ENCODE peak calls at places on chromosomes 6 and 20, in ten cellular contexts. Z is fibroblast of mammary gland, T is psoas muscle, U is HCT116, J is hepatocyte, O is ascending aorta, E is choroid plexus epithelial cell, R is spleen, H is Panc1, S is cardiac fibroblast. N is an unnamed sample.

GRCh38 chr20:59824711-59825562 is 108.5 kb downstream of the SYCP2 start:
- DNase-seq in T (no peak), J (no peak), S (no peak), E (no peak), H (no peak), Z (no peak), U (no peak), R (peak), O (no peak), N (no peak)

GRCh38 chr6:48069280-48069679 is 41.7 kb downstream of the PTCHD4 start:
- DNase-seq in T (no peak), J (peak), E (peak), H (no peak), R (no peak), Z (peak), U (no peak), O (no peak), S (no peak), N (peak)

GRCh38 chr6:72787521-72788031 is 165.7 kb downstream of the KCNQ5 start:
- DNase-seq in O (no peak), S (peak), R (no peak), E (peak), U (no peak), Z (peak), H (peak), T (peak), J (peak), N (peak)

GRCh38 chr6:161393839-161394364 is 120.0 kb upstream of the AGPAT4 start:
- DNase-seq in J (peak), T (no peak), R (no peak), Z (peak), E (peak), O (no peak), H (peak), U (peak), S (peak), N (peak)

GRCh38 chr6:133632906-133633305 is 256.0 kb upstream of the TCF21 start:
- DNase-seq in Z (no peak), U (no peak), E (no peak), H (no peak), R (no peak), S (no peak), T (no peak), O (no peak), J (no peak), N (no peak)

GRCh38 chr6:166754218-166755030 is 127.4 kb upstream of the RPS6KA2 start:
- DNase-seq in R (no peak), O (no peak), H (no peak), Z (no peak), J (no peak), T (no peak), E (no peak), S (no peak), U (no peak), N (no peak)

GRCh38 chr6:70651326-70651905 is 16.3 kb upstream of the SMAP1 start:
- DNase-seq in U (no peak), E (no peak), S (no peak), O (no peak), J (no peak), H (no peak), Z (no peak), T (no peak), R (no peak), N (no peak)

GRCh38 chr6:34143884-34144580 is 1.9 kb downstream of the GRM4 start:
- DNase-seq in O (no peak), J (peak), E (no peak), S (no peak), U (no peak), Z (no peak), R (peak), T (no peak), H (no peak), N (no peak)

GRCh38 chr20:21968486-21968885 is 263.0 kb downstream of the PAX1 start:
- DNase-seq in S (no peak), R (no peak), Z (peak), J (no peak), U (no peak), H (no peak), T (no peak), O (no peak), E (no peak), N (no peak)

GRCh38 chr20:25246182-25246943 is 1.5 kb upstream of the PYGB start:
- DNase-seq in Z (peak), H (no peak), O (no peak), U (no peak), J (peak), S (no peak), R (no peak), T (no peak), E (no peak), N (no peak)

GRCh38 chr6:25623874-25624273 is 28.1 kb upstream of the SCGN start:
- DNase-seq in J (no peak), O (no peak), U (no peak), R (no peak), Z (no peak), T (no peak), H (no peak), S (no peak), E (peak), N (no peak)

GRCh38 chr20:19265646-19266374 is 53.4 kb downstream of the SLC24A3 start:
- DNase-seq in R (no peak), Z (no peak), J (no peak), S (no peak), E (peak), T (no peak), H (no peak), U (no peak), O (no peak), N (no peak)

GRCh38 chr20:59961423-59961822 is 3.2 kb downstream of the CDH26 start:
- DNase-seq in J (no peak), U (no peak), Z (no peak), H (no peak), S (no peak), T (no peak), R (no peak), O (no peak), E (no peak), N (no peak)

GRCh38 chr6:155832596-155832995 is 377.0 kb upstream of the NOX3 start:
- DNase-seq in U (no peak), R (no peak), J (no peak), O (no peak), Z (peak), H (peak), T (no peak), E (peak), S (peak), N (peak)

GRCh38 chr20:36676701-36677421 is 30.9 kb upstream of the SLA2 start:
- DNase-seq in E (no peak), O (no peak), U (peak), Z (no peak), R (no peak), T (no peak), S (no peak), J (peak), H (no peak), N (no peak)

GRCh38 chr6:14661188-14661587 is 543.6 kb downstream of the CD83 start:
- DNase-seq in Z (no peak), O (no peak), S (no peak), J (peak), T (no peak), H (no peak), E (peak), R (no peak), U (no peak), N (peak)

GRCh38 chr6:148193063-148193680 is 149.5 kb upstream of the SASH1 start:
- DNase-seq in S (no peak), Z (peak), H (no peak), U (no peak), R (no peak), T (no peak), J (no peak), E (no peak), O (no peak), N (peak)

GRCh38 chr6:11608600-11609323 is 71.2 kb downstream of the TMEM170B start:
- DNase-seq in R (no peak), E (no peak), S (no peak), J (no peak), U (no peak), Z (no peak), O (no peak), T (no peak), H (no peak), N (no peak)

GRCh38 chr6:90816764-90817163 is 229.9 kb upstream of the MAP3K7 start:
- DNase-seq in E (no peak), T (no peak), Z (no peak), O (no peak), U (no peak), J (no peak), H (no peak), R (no peak), S (no peak), N (no peak)

GRCh38 chr6:41161380-41161779 is 1.5 kb downstream of the TREM2 start:
- DNase-seq in O (no peak), E (no peak), Z (no peak), S (no peak), T (no peak), U (no peak), J (no peak), H (no peak), R (no peak), N (no peak)

GRCh38 chr6:42315991-42316378 is 98.3 kb upstream of the MRPS10 start:
- DNase-seq in Z (peak), O (no peak), S (peak), T (no peak), U (peak), J (peak), E (peak), H (peak), R (no peak), N (peak)

GRCh38 chr6:27145731-27146455 is 101.6 kb upstream of the PRSS16 start:
- DNase-seq in J (peak), H (peak), T (peak), O (peak), U (peak), E (peak), R (peak), S (peak), Z (peak), N (peak)

GRCh38 chr6:12203001-12203400 is 87.2 kb upstream of the EDN1 start:
- DNase-seq in Z (no peak), H (no peak), T (no peak), J (peak), R (no peak), U (no peak), O (no peak), S (peak), E (peak), N (peak)

GRCh38 chr20:22740829-22741228 is 156.5 kb upstream of the FOXA2 start:
- DNase-seq in J (no peak), H (no peak), Z (no peak), T (no peak), E (no peak), R (no peak), U (no peak), O (no peak), S (no peak), N (no peak)

GRCh38 chr6:139250296-139251274 is 41.2 kb downstream of the TXLNB start:
- DNase-seq in S (peak), T (peak), J (peak), Z (peak), H (no peak), R (peak), U (peak), E (peak), O (no peak), N (peak)

GRCh38 chr20:36856196-36856595 is 19.7 kb upstream of the TLDC2 start:
- DNase-seq in J (no peak), R (no peak), T (no peak), Z (peak), E (no peak), H (no peak), S (peak), O (no peak), U (no peak), N (peak)

GRCh38 chr20:47502271-47502730 is 614 bp downstream of the NCOA3 start:
- DNase-seq in J (peak), H (no peak), S (peak), Z (no peak), T (peak), O (no peak), U (no peak), E (peak), R (no peak), N (peak)

GRCh38 chr20:46666818-46667515 is 15.7 kb upstream of the SLC13A3 start:
- DNase-seq in E (no peak), Z (no peak), H (no peak), J (no peak), O (no peak), S (no peak), U (no peak), R (no peak), T (no peak), N (no peak)

GRCh38 chr6:151052021-151052646 is 186.6 kb downstream of the MTHFD1L start:
- DNase-seq in E (no peak), O (no peak), H (no peak), J (no peak), T (no peak), R (no peak), U (peak), Z (no peak), S (no peak), N (no peak)

GRCh38 chr6:128305976-128306375 is 214.4 kb downstream of the PTPRK start:
- DNase-seq in S (no peak), Z (no peak), H (no peak), T (no peak), R (no peak), O (no peak), U (no peak), J (no peak), E (peak), N (peak)

GRCh38 chr20:35251613-35251940 is 25.1 kb downstream of the MMP24 start:
- DNase-seq in J (no peak), Z (no peak), S (no peak), U (no peak), T (no peak), H (no peak), R (no peak), E (no peak), O (no peak), N (no peak)
- H3K4me3 ChIP-seq in J (no peak), Z (no peak), S (no peak), U (no peak), T (no peak), H (no peak), R (no peak), E (no peak), O (no peak), N (no peak)

GRCh38 chr6:20236344-20236743 is 24.1 kb upstream of the MBOAT1 start:
- DNase-seq in S (no peak), E (no peak), R (no peak), O (no peak), T (no peak), Z (no peak), U (no peak), J (no peak), H (no peak), N (no peak)
- H3K4me3 ChIP-seq in S (no peak), E (no peak), R (no peak), O (no peak), T (no peak), Z (no peak), U (no peak), J (no peak), H (no peak), N (no peak)

GRCh38 chr20:4038047-4038459 is 22.7 kb upstream of the RNF24 start:
- DNase-seq in H (no peak), T (peak), S (peak), R (peak), U (no peak), J (peak), O (peak), Z (peak), E (peak), N (peak)
- H3K4me3 ChIP-seq in H (no peak), T (no peak), S (no peak), R (peak), U (no peak), J (no peak), O (no peak), Z (no peak), E (no peak), N (no peak)

GRCh38 chr6:125985967-125986294 is 409 bp upstream of the TRMT11 start:
- DNase-seq in E (no peak), H (no peak), T (no peak), Z (no peak), O (no peak), U (no peak), S (no peak), R (no peak), J (no peak), N (no peak)

GRCh38 chr6:125989631-125990030 is 3.3 kb downstream of the TRMT11 start:
- DNase-seq in H (no peak), Z (peak), E (peak), S (no peak), J (no peak), T (no peak), O (no peak), U (no peak), R (no peak), N (peak)

GRCh38 chr6:125986956-125987617 is 747 bp downstream of the TRMT11 start:
- DNase-seq in T (no peak), J (peak), R (no peak), E (peak), U (peak), H (peak), O (no peak), S (peak), Z (peak), N (no peak)

GRCh38 chr6:125986295-125986955 is at the start of gene TRMT11:
- DNase-seq in S (peak), J (peak), O (peak), H (peak), E (peak), U (peak), R (peak), Z (peak), T (peak), N (peak)

DNA sequence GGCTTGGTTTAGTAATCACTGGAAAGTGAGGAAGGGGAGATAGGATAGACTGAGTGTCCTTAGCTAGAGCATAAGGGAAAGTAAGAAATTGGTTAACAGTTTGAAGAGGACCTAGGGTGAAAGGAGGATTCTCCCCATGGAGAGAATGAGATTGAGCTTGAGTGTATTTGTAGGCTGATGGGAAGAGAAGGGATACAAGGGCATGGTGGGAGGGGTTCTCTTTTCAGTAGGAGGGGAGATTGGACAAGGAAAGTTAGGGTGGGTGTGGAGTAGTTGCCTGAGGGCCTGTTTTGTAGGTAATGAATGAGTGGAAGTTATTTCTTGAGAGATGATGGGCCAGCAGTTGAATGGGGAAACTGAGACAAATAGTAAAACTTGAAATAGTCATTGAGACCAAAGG is 1.9 kb downstream of the TRMT11 start:
- DNase-seq in S (no peak), E (no peak), R (no peak), U (no peak), H (no peak), T (no peak), Z (no peak), O (no peak), J (no peak), N (no peak)
- H3K4me3 ChIP-seq in S (no peak), E (no peak), R (no peak), U (no peak), H (no peak), T (no peak), Z (no peak), O (no peak), J (no peak), N (no peak)

DNA sequence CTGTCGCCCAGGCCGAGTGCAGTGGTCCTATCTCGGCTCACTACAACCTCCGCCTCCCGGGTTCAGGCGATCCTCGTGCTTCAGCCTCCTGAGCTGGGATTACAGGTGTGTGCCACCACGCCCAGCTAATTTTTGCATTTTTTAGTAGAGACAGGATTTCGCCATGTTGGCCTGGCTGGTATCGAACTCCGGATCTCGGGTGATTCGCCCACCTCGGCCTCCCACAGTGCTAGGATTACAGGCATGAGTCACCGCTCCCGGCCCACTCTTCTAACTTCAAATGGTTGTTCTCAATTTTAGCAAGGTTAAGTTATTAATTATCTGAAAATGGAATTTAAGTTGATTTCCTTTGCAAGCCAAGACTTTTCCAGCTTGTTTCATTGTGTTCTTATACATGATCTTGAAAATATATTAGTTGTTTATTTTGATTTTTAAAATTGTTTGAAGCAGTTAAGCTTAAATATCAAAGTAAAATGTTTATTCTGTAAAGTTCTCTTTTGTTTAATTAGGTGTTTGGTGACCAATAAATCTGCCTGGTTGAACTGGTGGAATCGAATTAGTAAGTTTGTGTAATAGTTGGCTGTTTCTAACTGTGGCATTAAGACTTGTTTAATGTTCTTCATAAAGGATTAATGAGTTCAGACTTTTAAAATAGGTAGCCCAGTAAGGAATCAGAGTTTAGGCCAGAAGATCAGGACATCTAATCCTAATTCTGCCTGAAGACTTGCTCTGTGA is 2.3 kb downstream of the PM20D2 start:
- DNase-seq in H (no peak), T (no peak), R (no peak), E (no peak), O (no peak), Z (peak), J (no peak), S (no peak), U (peak), N (no peak)
- H3K4me3 ChIP-seq in H (no peak), T (peak), R (no peak), E (no peak), O (peak), Z (no peak), J (no peak), S (no peak), U (peak), N (no peak)

DNA sequence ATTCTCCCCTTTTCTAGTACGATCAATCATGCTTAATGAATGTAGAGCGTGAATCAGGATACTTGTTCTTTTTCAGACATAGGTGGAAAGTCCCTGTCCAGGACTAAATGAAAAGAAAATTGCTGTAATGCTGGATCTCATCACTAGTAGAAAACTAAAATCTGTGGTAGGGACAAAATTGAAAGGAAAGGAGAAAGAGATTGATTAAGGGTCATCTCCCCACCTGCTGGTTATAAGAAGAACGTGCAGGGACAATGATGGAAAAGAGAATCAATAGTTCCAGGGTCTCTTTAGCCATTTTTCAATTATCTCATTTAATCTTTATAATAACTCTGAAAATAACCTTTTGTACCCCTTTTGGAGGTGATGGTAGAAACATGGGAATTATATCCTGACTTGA is 18.7 kb upstream of the HLA-DRB1 start:
- DNase-seq in H (no peak), U (no peak), R (no peak), J (no peak), Z (no peak), S (no peak), O (no peak), E (no peak), T (no peak), N (no peak)
- H3K4me3 ChIP-seq in H (no peak), U (no peak), R (no peak), J (no peak), Z (no peak), S (no peak), O (no peak), E (no peak), T (no peak), N (no peak)

N was measured in fibroblast of the aortic adventitia.